ENCODE peak calls at places on chromosomes 4 and X, in nine cellular contexts. G is CD8-positive, alpha-beta T cell; D is GM20000; H is WTC11; Z is bronchial epithelial cell; C is choroid plexus epithelial cell; E is lower leg skin; L is mucosa of descending colon; B is IMR-90. T is an unnamed sample.

GRCh38 chr4:148574941-148575340 is 132.7 kb upstream of the NR3C2 start:
- DNase-seq in E (no peak), B (no peak), G (no peak), Z (no peak), H (no peak), L (no peak), C (no peak), D (no peak), T (no peak)

GRCh38 chr4:166017804-166018203 is 144.8 kb downstream of the TLL1 start:
- DNase-seq in D (no peak), G (no peak), C (no peak), Z (peak; percentile 34), L (no peak), B (no peak), H (no peak), E (no peak), T (no peak)

GRCh38 chrX:2401590-2402360 is 99.0 kb downstream of the DHRSX start:
- DNase-seq in G (no peak), Z (peak; percentile 81), D (no peak), B (no peak), C (peak; percentile 71), E (peak; percentile 87), H (no peak), L (peak; percentile 19), T (no peak)

GRCh38 chrX:154040307-154040756 is 20.6 kb upstream of the IRAK1 start:
- DNase-seq in E (no peak), H (no peak), C (peak; percentile 92), L (no peak), B (peak; percentile 87), Z (peak; percentile 65), D (no peak), G (no peak), T (no peak)

GRCh38 chr4:21507439-21507838 is 441.1 kb downstream of the KCNIP4 start:
- DNase-seq in Z (peak; percentile 30), C (peak; percentile 63), B (no peak), G (no peak), D (no peak), L (no peak), E (no peak), H (no peak), T (no peak)

GRCh38 chr4:7861440-7861881 is 78.2 kb downstream of the AFAP1 start:
- DNase-seq in B (peak; percentile 97), E (peak; percentile 59), H (peak; percentile 57), D (no peak), L (no peak), Z (peak; percentile 88), G (no peak), C (peak; percentile 90), T (no peak)

GRCh38 chr4:13298655-13299054 is 185.5 kb downstream of the RAB28 start:
- DNase-seq in B (peak; percentile 17), L (peak; percentile 4), H (no peak), Z (no peak), D (no peak), C (peak; percentile 40), G (no peak), E (no peak), T (no peak)

GRCh38 chr4:38162240-38162784 is 202.1 kb downstream of the PTTG2 start:
- DNase-seq in B (peak; percentile 94), L (no peak), G (no peak), D (no peak), C (peak; percentile 94), Z (peak; percentile 59), E (no peak), H (no peak), T (no peak)

GRCh38 chr4:77157859-77158486 is 966 bp downstream of the CCNG2 start:
- DNase-seq in E (peak; percentile 97), Z (peak; percentile 61), D (peak; percentile 90), H (peak; percentile 95), G (peak; percentile 66), B (peak; percentile 85), L (peak; percentile 89), C (peak; percentile 92), T (peak; percentile 91)

GRCh38 chr4:148056879-148057278 is 325.0 kb downstream of the ARHGAP10 start:
- DNase-seq in B (peak; percentile 77), C (peak; percentile 69), L (peak; percentile 67), D (peak; percentile 58), H (peak; percentile 47), E (peak; percentile 90), Z (peak; percentile 63), G (peak; percentile 46), T (no peak)

GRCh38 chr4:128068927-128069326 is 7.8 kb downstream of the LARP1B start:
- DNase-seq in L (no peak), Z (peak; percentile 30), D (no peak), H (peak; percentile 37), G (no peak), B (peak; percentile 24), C (peak; percentile 74), E (no peak), T (no peak)

GRCh38 chr4:47876310-47876709 is 38.1 kb downstream of the NFXL1 start:
- DNase-seq in C (peak; percentile 77), B (no peak), Z (no peak), E (no peak), D (no peak), H (no peak), L (no peak), G (no peak), T (no peak)

GRCh38 chr4:163590609-163591264 is 96.2 kb downstream of the TMA16 start:
- DNase-seq in C (no peak), E (no peak), D (no peak), H (no peak), L (no peak), G (no peak), Z (peak; percentile 21), B (no peak), T (no peak)

GRCh38 chr4:163590103-163590502 is 95.6 kb downstream of the TMA16 start:
- DNase-seq in G (no peak), E (no peak), D (no peak), L (no peak), Z (no peak), C (no peak), B (no peak), H (no peak), T (no peak)

GRCh38 chr4:163591614-163592020 is 97.1 kb downstream of the TMA16 start:
- DNase-seq in E (no peak), L (no peak), H (no peak), Z (no peak), B (no peak), D (peak; percentile 32), C (no peak), G (no peak), T (no peak)

GRCh38 chr4:163592207-163592606 is 97.7 kb downstream of the TMA16 start:
- DNase-seq in H (no peak), L (no peak), D (no peak), B (no peak), C (no peak), Z (no peak), G (no peak), E (no peak), T (no peak)

GRCh38 chr4:163587867-163588266 is 93.4 kb downstream of the TMA16 start:
- DNase-seq in H (peak; percentile 11), E (no peak), B (no peak), L (no peak), C (peak; percentile 1), D (peak; percentile 20), G (no peak), Z (no peak), T (no peak)
- TF ChIP-seq CTCF in H (no peak), E (no peak), B (peak; percentile 9), L (no peak), C (peak; percentile 24), D (no peak), G (peak; percentile 26), Z (peak; percentile 10), T (peak; percentile 38)

GRCh38 chr4:3783691-3784306 is 17.6 kb downstream of the ADRA2C start:
- DNase-seq in G (no peak), D (no peak), C (peak; percentile 3), B (no peak), L (peak; percentile 14), Z (no peak), E (no peak), H (peak; percentile 78), T (no peak)
- TF ChIP-seq CTCF in G (no peak), D (peak; percentile 21), C (peak; percentile 28), B (peak; percentile 10), L (no peak), Z (no peak), E (no peak), H (peak; percentile 53), T (peak; percentile 68)

GRCh38 chr4:183760326-183760725 is 101.2 kb downstream of the TRAPPC11 start:
- DNase-seq in D (no peak), Z (no peak), H (no peak), L (peak; percentile 65), E (no peak), C (no peak), B (no peak), G (no peak), T (no peak)

GRCh38 chr4:183758735-183759447 is 99.8 kb downstream of the TRAPPC11 start:
- DNase-seq in Z (no peak), C (no peak), D (no peak), B (no peak), G (no peak), L (no peak), H (peak; percentile 25), E (no peak), T (no peak)

GRCh38 chr4:183757105-183757504 is 98.0 kb downstream of the TRAPPC11 start:
- DNase-seq in B (no peak), L (no peak), G (no peak), D (no peak), C (no peak), H (no peak), Z (peak; percentile 29), E (no peak), T (no peak)

DNA sequence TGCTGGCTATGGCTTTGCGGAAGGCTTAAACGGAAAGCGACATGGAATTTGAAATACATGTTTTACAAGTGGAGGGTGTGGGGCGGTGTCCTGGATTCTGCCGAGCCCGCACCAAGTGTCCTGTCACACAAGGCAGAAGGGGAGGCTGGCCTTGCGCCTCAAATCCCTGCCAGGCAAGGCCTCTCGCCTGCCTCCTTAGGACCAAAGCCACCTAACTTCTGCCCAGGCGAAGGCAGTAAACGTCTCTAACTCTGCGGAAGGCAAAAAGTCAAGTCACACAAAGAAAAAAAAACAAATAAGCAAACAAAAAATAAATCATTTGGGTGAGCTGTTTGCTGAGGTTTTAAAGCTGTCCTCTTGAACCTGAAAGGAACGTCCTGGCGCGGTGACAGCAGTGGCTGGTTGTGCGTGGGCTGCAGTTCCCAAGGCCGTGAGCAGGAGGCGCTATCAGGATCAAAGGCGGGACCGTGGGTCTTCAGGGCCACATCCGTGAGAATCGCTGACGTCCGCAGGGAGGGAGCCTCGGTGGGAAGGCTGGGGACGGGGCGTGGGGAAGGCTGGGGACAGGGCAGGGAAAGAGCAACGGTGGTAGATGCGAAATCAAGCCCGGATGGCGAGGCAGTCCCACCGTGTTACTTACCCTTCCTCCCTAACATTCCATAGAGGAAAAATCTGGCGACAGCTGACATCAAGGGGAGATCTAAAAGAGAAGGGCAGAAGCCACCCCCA is 99.1 kb downstream of the TRAPPC11 start:
- DNase-seq in C (peak; percentile 22), D (no peak), Z (no peak), G (no peak), L (peak; percentile 75), H (peak; percentile 77), E (no peak), B (no peak), T (no peak)
- TF ChIP-seq CTCF in C (peak; percentile 51), D (no peak), Z (peak; percentile 28), G (no peak), L (peak; percentile 34), H (peak; percentile 67), E (no peak), B (peak; percentile 9), T (peak; percentile 43)

DNA sequence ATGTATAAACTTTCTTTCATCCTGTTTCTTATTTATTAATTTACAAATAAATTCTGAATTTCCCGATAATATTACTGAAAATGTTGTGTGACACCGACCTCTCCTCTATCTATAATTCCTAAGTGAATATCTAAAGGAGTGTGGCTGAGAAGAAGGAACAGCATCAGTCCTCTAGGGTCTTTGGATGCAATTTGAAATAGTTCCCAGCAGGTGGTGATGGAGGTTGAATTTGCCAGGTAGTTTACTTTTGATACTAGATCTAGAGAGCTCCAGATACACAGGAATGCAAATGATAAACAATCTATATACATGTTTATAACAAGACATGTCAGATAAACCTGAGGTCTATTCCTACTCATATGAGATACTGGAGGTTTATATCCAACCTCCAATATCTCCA is 305.4 kb downstream of the PCDH18 start:
- DNase-seq in G (no peak), L (no peak), B (peak; percentile 16), Z (peak; percentile 29), D (no peak), H (no peak), E (no peak), C (peak; percentile 43), T (no peak)
- TF ChIP-seq CTCF in G (no peak), L (no peak), B (peak; percentile 28), Z (peak; percentile 32), D (no peak), H (no peak), E (no peak), C (peak; percentile 56), T (peak; percentile 62)

T was measured in type B pancreatic cell.